ENCODE peak calls at places on chromosomes 7 and 10, in ten cellular contexts. Y, J, N, Q, L, R, I, E, B and X are unnamed samples.

GRCh38 chr7:155490697-155491628 is 33.0 kb downstream of the EN2 start:
- DNase-seq in R (no peak), Q (no peak), E (peak), I (peak), Y (peak), J (peak), B (no peak), L (no peak), N (no peak), X (peak)

GRCh38 chr10:90321132-90321816 is 536.6 kb downstream of the HTR7 start:
- DNase-seq in R (no peak), B (no peak), N (no peak), I (no peak), Y (no peak), Q (no peak), J (no peak), L (no peak), E (no peak), X (no peak)

GRCh38 chr7:45080265-45080957 is 8.4 kb downstream of the NACAD start:
- DNase-seq in B (no peak), Q (no peak), I (no peak), Y (no peak), N (no peak), R (no peak), E (peak), L (no peak), J (no peak), X (no peak)

GRCh38 chr7:127953966-127954365 is 77.3 kb downstream of the LRRC4 start:
- DNase-seq in N (no peak), B (no peak), Q (no peak), E (no peak), J (no peak), R (no peak), I (no peak), Y (no peak), L (no peak), X (no peak)

GRCh38 chr7:146115665-146116451 is 743 bp upstream of the CNTNAP2 start:
- DNase-seq in I (peak), B (no peak), Q (no peak), J (peak), R (no peak), N (peak), L (peak), E (peak), Y (no peak), X (no peak)

GRCh38 chr7:158858592-158859503 is 2.5 kb downstream of the DYNC2I1 start:
- DNase-seq in J (no peak), Q (no peak), N (no peak), Y (no peak), L (no peak), I (no peak), B (no peak), E (peak), R (no peak), X (no peak)

GRCh38 chr7:134009314-134010109 is 117.6 kb upstream of the LRGUK start:
- DNase-seq in R (no peak), N (no peak), J (no peak), I (no peak), E (no peak), Q (no peak), B (no peak), L (no peak), Y (no peak), X (no peak)

GRCh38 chr7:99029481-99030144 is 114.3 kb downstream of the SMURF1 start:
- DNase-seq in R (no peak), Q (no peak), N (no peak), E (no peak), B (no peak), L (no peak), I (no peak), Y (no peak), J (no peak), X (no peak)

GRCh38 chr10:5550621-5551530 is 26.1 kb downstream of the CALML3 start:
- DNase-seq in L (no peak), R (no peak), I (no peak), J (no peak), N (no peak), Q (no peak), Y (no peak), E (peak), B (peak), X (no peak)